ENCODE peak calls at places on chromosomes 13 and 19, in six cellular contexts. X is IMR-90, V is GM23248, J is astrocyte, W is colonic mucosa, M is adipocyte. H is an unnamed sample.

GRCh38 chr13:94706101-94706853 is 6.1 kb downstream of the SOX21 start:
- DNase-seq in X (no peak), V (no peak), J (no peak), W (no peak), M (no peak), H (no peak)

GRCh38 chr19:676343-677105 is at the start of gene FSTL3:
- DNase-seq in X (no peak), V (peak; percentile 69), J (no peak), W (no peak), M (peak; percentile 70), H (peak; percentile 52)

GRCh38 chr13:41995946-41996345 is 35.0 kb upstream of the VWA8 start:
- DNase-seq in X (peak; percentile 75), V (peak; percentile 64), J (peak; percentile 89), W (no peak), M (no peak), H (no peak)

GRCh38 chr13:33007950-33008349 is 8.3 kb upstream of the KL start:
- DNase-seq in X (no peak), V (no peak), J (no peak), W (no peak), M (no peak), H (no peak)

GRCh38 chr13:50274181-50274580 is 258.9 kb downstream of the KCNRG start:
- DNase-seq in X (no peak), V (no peak), J (no peak), W (no peak), M (no peak), H (no peak)

GRCh38 chr19:9741476-9742171 is 26.9 kb downstream of the ZNF846 start:
- DNase-seq in X (peak; percentile 1), V (peak; percentile 21), J (no peak), W (no peak), M (no peak), H (no peak)

GRCh38 chr13:38013676-38014075 is 144.1 kb upstream of the TRPC4 start:
- DNase-seq in X (no peak), V (no peak), J (no peak), W (no peak), M (no peak), H (no peak)

GRCh38 chr19:11657307-11657706 is 60.0 kb downstream of the ZNF627 start:
- DNase-seq in X (no peak), V (no peak), J (no peak), W (peak; percentile 58), M (no peak), H (no peak)

GRCh38 chr19:32287811-32288227 is 57.6 kb upstream of the ZNF507 start:
- DNase-seq in X (peak; percentile 61), V (peak; percentile 76), J (peak; percentile 2), W (peak; percentile 67), M (peak; percentile 33), H (peak; percentile 92)

GRCh38 chr13:48009298-48009697 is 8.2 kb upstream of the SUCLA2 start:
- DNase-seq in X (peak; percentile 51), V (peak; percentile 90), J (peak; percentile 66), W (peak; percentile 43), M (peak; percentile 89), H (no peak)

GRCh38 chr13:98571955-98572662 is 4.8 kb downstream of the STK24 start:
- DNase-seq in X (peak; percentile 47), V (peak; percentile 82), J (peak; percentile 32), W (peak; percentile 56), M (peak; percentile 87), H (no peak)

GRCh38 chr13:73731564-73731963 is 402.6 kb downstream of the KLF12 start:
- DNase-seq in X (no peak), V (no peak), J (no peak), W (no peak), M (no peak), H (no peak)

GRCh38 chr19:31503211-31503610 is 154.0 kb upstream of the TSHZ3 start:
- DNase-seq in X (no peak), V (no peak), J (no peak), W (no peak), M (no peak), H (no peak)

GRCh38 chr13:79451500-79451962 is 29.4 kb upstream of the NDFIP2 start:
- DNase-seq in X (peak; percentile 92), V (peak; percentile 98), J (peak; percentile 92), W (no peak), M (peak; percentile 77), H (peak; percentile 58)

GRCh38 chr13:71722206-71722605 is 144.8 kb downstream of the DACH1 start:
- DNase-seq in X (peak; percentile 7), V (no peak), J (peak; percentile 22), W (no peak), M (no peak), H (no peak)

GRCh38 chr19:4638330-4638729 is 986 bp upstream of the TNFAIP8L1 start:
- DNase-seq in X (no peak), V (no peak), J (no peak), W (no peak), M (no peak), H (no peak)

GRCh38 chr13:46183018-46183940 is 1.3 kb upstream of the LCP1 start:
- DNase-seq in X (no peak), V (no peak), J (no peak), W (no peak), M (no peak), H (no peak)

GRCh38 chr13:46180393-46180792 is 1.6 kb downstream of the LCP1 start:
- DNase-seq in X (no peak), V (no peak), J (no peak), W (no peak), M (no peak), H (no peak)

GRCh38 chr13:46179576-46180368 is 2.2 kb downstream of the LCP1 start:
- DNase-seq in X (no peak), V (no peak), J (no peak), W (peak; percentile 65), M (no peak), H (no peak)

GRCh38 chr13:46182491-46182877 is 507 bp upstream of the LCP1 start:
- DNase-seq in X (no peak), V (no peak), J (no peak), W (no peak), M (no peak), H (no peak)

DNA sequence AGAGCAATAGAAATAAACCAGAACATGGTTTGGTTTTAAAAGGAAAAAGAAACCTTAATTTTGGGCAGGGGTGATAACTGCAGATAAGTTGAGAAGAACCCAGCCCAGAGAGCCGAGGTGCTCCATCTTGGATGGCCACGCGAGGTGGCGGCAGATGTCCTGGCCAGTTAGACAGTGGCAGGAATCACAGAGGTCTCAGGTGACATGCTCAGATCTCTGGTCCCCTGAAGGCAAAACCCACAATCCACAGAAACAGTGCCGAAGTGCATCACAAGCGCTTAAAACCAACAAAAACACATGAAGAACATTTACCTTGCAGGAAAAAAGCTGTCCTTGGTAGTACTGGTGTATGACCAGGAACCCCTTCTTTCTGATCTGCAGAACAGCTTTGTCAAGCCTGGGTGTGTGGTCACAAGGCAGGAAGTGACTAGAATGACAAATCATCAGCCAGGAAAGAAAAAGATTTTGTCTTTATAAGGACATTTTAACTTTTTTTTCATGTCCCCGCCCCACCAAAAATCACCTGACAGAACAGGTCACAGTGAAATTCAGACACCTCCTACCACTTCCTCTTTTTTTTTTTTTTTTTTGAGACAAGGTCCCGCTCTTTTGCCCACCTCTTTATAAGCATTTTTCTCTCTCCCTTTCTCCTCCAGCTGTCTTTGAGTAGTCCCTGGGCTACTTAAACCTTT is at the start of gene LCP1:
- DNase-seq in X (no peak), V (no peak), J (no peak), W (peak; percentile 41), M (no peak), H (peak; percentile 47)
- H3K4me3 ChIP-seq in X (no peak within 1 kb of the TSS), V (no peak within 1 kb of the TSS), J (no peak within 1 kb of the TSS), W (peak within 1 kb of the TSS; percentile 25), M (no peak within 1 kb of the TSS), H (no peak within 1 kb of the TSS)

DNA sequence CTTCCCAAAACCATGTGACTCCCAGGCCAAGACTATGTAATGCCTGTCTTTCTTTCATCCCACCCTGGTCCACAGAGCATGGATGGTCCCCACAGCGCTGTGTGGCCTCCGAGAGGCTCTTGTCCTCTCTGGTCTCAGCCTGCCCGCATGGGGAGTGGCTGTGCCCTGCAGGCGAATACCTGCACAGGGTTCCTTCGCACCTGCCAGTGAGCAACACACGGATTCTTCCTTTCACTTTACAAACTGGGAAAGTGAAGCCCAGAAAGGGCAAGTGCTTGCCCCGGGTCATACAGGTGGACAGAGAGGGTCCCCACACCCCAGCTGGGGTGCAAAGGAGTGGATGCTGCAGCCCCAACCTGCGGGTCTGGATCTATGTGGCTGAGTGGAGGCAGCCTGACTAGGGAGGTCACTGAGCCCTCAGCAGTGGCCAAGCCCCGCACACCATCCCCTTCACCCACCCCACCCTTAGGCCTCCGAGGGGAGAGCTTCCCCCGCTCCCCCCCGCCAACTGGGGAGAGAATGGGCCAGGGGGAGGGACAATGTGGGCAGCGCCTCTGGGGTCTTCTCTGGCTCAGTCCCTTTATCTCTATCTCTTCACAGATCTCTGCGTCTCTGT is 747 bp upstream of the MARK4 start:
- DNase-seq in X (no peak), V (no peak), J (no peak), W (no peak), M (peak; percentile 7), H (peak; percentile 63)
- H3K9ac ChIP-seq in X (peak overlapping the region; percentile 71), V (peak overlapping the region; percentile 75), J (peak overlapping the region; percentile 83), W (peak overlapping the region; percentile 51), M (peak overlapping the region; percentile 90), H (peak overlapping the region; percentile 32)

GRCh38 chr13:51838235-51838846 is 6.6 kb downstream of the TMEM272 start:
- DNase-seq in X (peak; percentile 65), V (peak; percentile 94), J (peak; percentile 75), W (no peak), M (peak; percentile 55), H (no peak)

GRCh38 chr13:51841732-51842131 is 3.2 kb downstream of the TMEM272 start:
- DNase-seq in X (no peak), V (no peak), J (no peak), W (no peak), M (no peak), H (no peak)

GRCh38 chr13:51839711-51840110 is 5.3 kb downstream of the TMEM272 start:
- DNase-seq in X (no peak), V (no peak), J (no peak), W (no peak), M (no peak), H (no peak)

GRCh38 chr13:51840917-51841316 is 4.1 kb downstream of the TMEM272 start:
- DNase-seq in X (no peak), V (no peak), J (no peak), W (no peak), M (no peak), H (peak; percentile 25)

DNA sequence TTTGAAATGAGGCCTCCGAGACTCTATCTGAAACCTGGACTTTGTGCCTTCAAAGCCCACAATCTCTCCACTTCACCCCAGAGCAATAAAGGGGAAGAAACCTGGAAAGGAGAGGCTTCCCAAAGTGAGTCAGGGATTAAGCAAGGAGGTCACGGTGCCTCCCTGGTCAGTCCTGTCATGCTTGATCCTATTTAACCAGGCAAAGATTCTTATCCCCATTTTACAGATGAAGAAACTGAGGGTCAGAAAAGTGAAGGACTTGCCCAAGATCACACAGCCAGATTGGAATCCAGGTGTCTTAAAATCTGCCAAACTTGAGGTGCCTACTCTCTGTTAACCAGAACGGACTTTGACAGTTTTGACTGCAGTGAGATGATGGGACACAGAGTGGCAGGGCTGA is 4.8 kb downstream of the TMEM272 start:
- DNase-seq in X (no peak), V (no peak), J (no peak), W (no peak), M (no peak), H (no peak)
- H3K4me1 ChIP-seq in X (no peaks in the 10 kb centered on the region), V (peaks cover 14% of the 10 kb centered on the region), J (peaks cover 14% of the 10 kb centered on the region), W (no peaks in the 10 kb centered on the region), M (peaks cover 10% of the 10 kb centered on the region), H (peaks cover 20% of the 10 kb centered on the region)

DNA sequence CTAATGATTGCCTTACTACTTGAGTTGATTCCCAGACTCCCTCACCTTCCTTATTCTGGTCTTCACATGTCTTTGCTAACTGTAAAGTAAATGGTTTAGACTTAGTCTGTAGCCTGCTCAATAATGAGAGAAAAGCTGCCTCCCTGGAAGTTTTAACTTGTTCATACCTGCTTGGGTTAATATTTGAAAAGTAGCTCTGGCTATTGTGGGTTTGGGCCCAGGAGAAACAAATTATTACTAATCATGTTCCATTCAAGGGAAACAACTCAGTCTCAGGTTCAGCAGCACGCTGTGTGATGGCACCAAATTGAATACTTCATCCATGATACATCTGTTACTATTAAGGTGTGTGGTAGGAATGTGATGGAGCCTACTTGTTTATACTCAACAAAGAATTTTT is 75.0 kb downstream of the ZMYM2 start:
- DNase-seq in X (no peak), V (no peak), J (no peak), W (no peak), M (no peak), H (no peak)
- H3K4me3 ChIP-seq in X (no peak overlapping the region), V (no peak overlapping the region), J (no peak overlapping the region), W (no peak overlapping the region), M (no peak overlapping the region), H (no peak overlapping the region)